ENCODE peak calls at places on chromosomes 2 and 18, in nine cellular contexts. D is stromal cell of bone marrow; N is posterior vena cava; V is A172; B is 8988T; R is tibial artery; A is stimulated activated CD8-positive, alpha-beta memory T cell treated with anti-CD3 and anti-CD28 coated beads, Interleukin-7, amount 100 ng/mL, for 24 hours; Y is ACHN; S is SJCRH30. K is an unnamed sample.
A peak's percentile ranks its signal among the peaks of the same experiment; 100 is the strongest.

GRCh38 chr2:239826376-239826775 is 198.8 kb downstream of the NDUFA10 start:
- DNase-seq in D (no peak), N (peak; percentile 24), V (no peak), B (no peak), R (peak; percentile 42), A (no peak), Y (no peak), S (no peak), K (no peak)

GRCh38 chr2:234792566-234792965 is 159.3 kb upstream of the SH3BP4 start:
- DNase-seq in D (peak; percentile 80), N (no peak), V (peak; percentile 35), B (no peak), R (no peak), A (no peak), Y (no peak), S (no peak), K (no peak)

GRCh38 chr18:23862071-23862470 is 152.5 kb upstream of the TTC39C start:
- DNase-seq in D (peak; percentile 82), N (no peak), V (peak; percentile 83), B (no peak), R (no peak), A (no peak), Y (no peak), S (peak; percentile 24), K (peak; percentile 77)

GRCh38 chr2:144480257-144480656 is 39.7 kb downstream of the ZEB2 start:
- DNase-seq in D (no peak), N (no peak), V (no peak), B (no peak), R (no peak), A (no peak), Y (no peak), S (no peak), K (peak; percentile 64)

GRCh38 chr18:13548944-13549878 is 177.1 kb downstream of the FAM210A start:
- DNase-seq in D (no peak), N (peak; percentile 64), V (no peak), B (no peak), R (no peak), A (no peak), Y (no peak), S (no peak), K (no peak)

GRCh38 chr18:25832008-25832604 is 258.3 kb downstream of the SS18 start:
- DNase-seq in D (peak; percentile 30), N (peak; percentile 83), V (peak; percentile 17), B (peak; percentile 34), R (no peak), A (peak; percentile 1), Y (peak; percentile 57), S (peak; percentile 81), K (peak; percentile 81)

GRCh38 chr2:131125195-131125757 is 20.1 kb downstream of the PLEKHB2 start:
- DNase-seq in D (no peak), N (no peak), V (no peak), B (no peak), R (no peak), A (no peak), Y (no peak), S (peak; percentile 10), K (no peak)

GRCh38 chr2:100780203-100781008 is 39.5 kb upstream of the NPAS2 start:
- DNase-seq in D (no peak), N (no peak), V (peak; percentile 82), B (no peak), R (no peak), A (no peak), Y (peak; percentile 13), S (no peak), K (no peak)

GRCh38 chr18:70158992-70159717 is 46.3 kb downstream of the RTTN start:
- DNase-seq in D (no peak), N (no peak), V (no peak), B (no peak), R (no peak), A (no peak), Y (no peak), S (no peak), K (no peak)

GRCh38 chr18:58823385-58823784 is 41.3 kb upstream of the ZNF532 start:
- DNase-seq in D (no peak), N (no peak), V (no peak), B (no peak), R (no peak), A (no peak), Y (no peak), S (peak; percentile 45), K (no peak)

GRCh38 chr2:33210626-33211025 is 263.9 kb downstream of the LTBP1 start:
- DNase-seq in D (peak; percentile 96), N (peak; percentile 89), V (peak; percentile 85), B (peak; percentile 34), R (peak; percentile 85), A (no peak), Y (peak; percentile 78), S (no peak), K (peak; percentile 92)

GRCh38 chr18:8386981-8387380 is 222.3 kb upstream of the RAB12 start:
- DNase-seq in D (no peak), N (no peak), V (no peak), B (no peak), R (no peak), A (no peak), Y (no peak), S (no peak), K (no peak)

GRCh38 chr18:35189510-35189909 is 51.3 kb upstream of the ZNF397 start:
- DNase-seq in D (no peak), N (no peak), V (no peak), B (no peak), R (no peak), A (no peak), Y (no peak), S (no peak), K (peak; percentile 45)

GRCh38 chr2:105868060-105868459 is 123.3 kb downstream of the NCK2 start:
- DNase-seq in D (peak; percentile 18), N (no peak), V (no peak), B (no peak), R (no peak), A (no peak), Y (no peak), S (peak; percentile 79), K (no peak)

GRCh38 chr2:110843496-110843895 is 111.1 kb downstream of the ACOXL start:
- DNase-seq in D (no peak), N (no peak), V (no peak), B (no peak), R (no peak), A (no peak), Y (no peak), S (peak; percentile 43), K (no peak)

GRCh38 chr2:181117176-181117925 is 136.9 kb downstream of the UBE2E3 start:
- DNase-seq in D (no peak), N (no peak), V (no peak), B (no peak), R (no peak), A (no peak), Y (no peak), S (no peak), K (no peak)

GRCh38 chr18:24928479-24928878 is 423.5 kb downstream of the ZNF521 start:
- DNase-seq in D (no peak), N (no peak), V (no peak), B (no peak), R (no peak), A (no peak), Y (no peak), S (peak; percentile 13), K (no peak)

GRCh38 chr2:240301256-240301795 is 134.1 kb upstream of the GPC1 start:
- DNase-seq in D (no peak), N (no peak), V (no peak), B (no peak), R (peak; percentile 46), A (no peak), Y (no peak), S (no peak), K (no peak)

GRCh38 chr2:70255637-70256314 is 2.2 kb upstream of the PCYOX1 start:
- DNase-seq in D (no peak), N (no peak), V (no peak), B (no peak), R (no peak), A (no peak), Y (no peak), S (no peak), K (no peak)

GRCh38 chr2:80579756-80580155 is 275.2 kb upstream of the LRRTM1 start:
- DNase-seq in D (no peak), N (no peak), V (no peak), B (no peak), R (no peak), A (no peak), Y (no peak), S (no peak), K (no peak)

GRCh38 chr18:22490429-22490846 is 72.7 kb upstream of the CTAGE1 start:
- DNase-seq in D (no peak), N (no peak), V (no peak), B (no peak), R (no peak), A (no peak), Y (no peak), S (no peak), K (no peak)

GRCh38 chr18:54416459-54416858 is 58.8 kb downstream of the C18orf54 start:
- DNase-seq in D (peak; percentile 58), N (no peak), V (peak; percentile 1), B (no peak), R (no peak), A (no peak), Y (peak; percentile 33), S (no peak), K (peak; percentile 34)

GRCh38 chr2:235551965-235552364 is 58.1 kb downstream of the AGAP1 start:
- DNase-seq in D (peak; percentile 25), N (no peak), V (peak; percentile 69), B (peak; percentile 89), R (no peak), A (no peak), Y (peak; percentile 88), S (peak; percentile 62), K (no peak)

GRCh38 chr2:8676191-8676914 is 5.5 kb upstream of the ID2 start:
- DNase-seq in D (peak; percentile 82), N (peak; percentile 96), V (peak; percentile 40), B (no peak), R (peak; percentile 98), A (no peak), Y (no peak), S (no peak), K (peak; percentile 94)

GRCh38 chr2:195864316-195864715 is 204.3 kb downstream of the DNAH7 start:
- DNase-seq in D (no peak), N (no peak), V (no peak), B (no peak), R (no peak), A (no peak), Y (no peak), S (no peak), K (no peak)